ENCODE peak calls at places on chromosomes 12 and 14, in eight cellular contexts. K is GM23338; N is stimulated activated CD4-positive, alpha-beta T cell treated with anti-CD3 and anti-CD28 coated beads, Interleukin-12 subunit alpha, Interleukin-12 subunit beta, amount 100 ng/mL, for 4 hours; H is activated CD4-positive, CD25-positive, alpha-beta regulatory T cell; A is HTR-8/SVneo; J is ACHN; M is CD8-positive, alpha-beta memory T cell; P is C1 segment of cervical spinal cord. U is an unnamed sample.

GRCh38 chr14:97380539-97380941 is 583.4 kb downstream of the VRK1 start:
- DNase-seq in J (no peak), N (peak), A (no peak), P (no peak), H (no peak), K (no peak), M (no peak), U (no peak)

GRCh38 chr12:46179693-46180452 is 89.0 kb downstream of the SLC38A1 start:
- DNase-seq in N (no peak), K (no peak), J (no peak), P (no peak), M (no peak), A (no peak), H (no peak), U (no peak)

GRCh38 chr12:51326762-51327439 is 2.9 kb upstream of the BIN2 start:
- DNase-seq in K (no peak), H (no peak), N (no peak), P (peak), A (no peak), M (no peak), J (no peak), U (peak)

GRCh38 chr14:59281613-59282012 is 93.1 kb downstream of the DAAM1 start:
- DNase-seq in K (no peak), M (no peak), P (no peak), N (no peak), H (no peak), J (no peak), A (peak), U (peak)

GRCh38 chr12:74780458-74781241 is 243.0 kb downstream of the ATXN7L3B start:
- DNase-seq in M (no peak), K (no peak), P (no peak), N (no peak), H (no peak), A (peak), J (no peak), U (no peak)

GRCh38 chr12:14773685-14774073 is 29.6 kb downstream of the WBP11 start:
- DNase-seq in M (peak), P (no peak), H (peak), K (peak), A (no peak), J (no peak), N (no peak), U (no peak)

GRCh38 chr12:103728323-103728722 is 112.7 kb downstream of the NT5DC3 start:
- DNase-seq in J (no peak), N (no peak), K (no peak), H (no peak), A (no peak), M (no peak), P (no peak), U (no peak)

GRCh38 chr12:119202121-119202527 is 23.4 kb downstream of the HSPB8 start:
- DNase-seq in A (no peak), J (no peak), H (no peak), N (no peak), P (no peak), M (no peak), K (peak), U (no peak)

GRCh38 chr12:66297080-66297479 is 5.2 kb upstream of the HELB start:
- DNase-seq in K (no peak), M (no peak), J (no peak), H (no peak), A (no peak), P (no peak), N (no peak), U (no peak)

GRCh38 chr14:102390486-102390885 is 27.7 kb downstream of the TECPR2 start:
- DNase-seq in A (no peak), J (no peak), M (no peak), H (no peak), P (no peak), K (no peak), N (no peak), U (no peak)

GRCh38 chr14:66087231-66087630 is 398.9 kb upstream of the CCDC196 start:
- DNase-seq in M (no peak), H (no peak), A (no peak), P (no peak), K (no peak), N (no peak), J (no peak), U (no peak)

GRCh38 chr12:52074656-52075408 is 4.7 kb upstream of the SMIM41 start:
- DNase-seq in J (no peak), A (no peak), H (no peak), M (no peak), N (no peak), P (no peak), K (no peak), U (no peak)

GRCh38 chr12:83145325-83145724 is 458.6 kb downstream of the TMTC2 start:
- DNase-seq in P (no peak), N (no peak), A (no peak), H (no peak), M (no peak), K (no peak), J (no peak), U (no peak)

GRCh38 chr12:124696689-124697476 is 129.5 kb upstream of the NCOR2 start:
- DNase-seq in M (no peak), P (no peak), A (no peak), N (no peak), H (no peak), J (no peak), K (no peak), U (no peak)

GRCh38 chr12:80778005-80778541 is 61.4 kb downstream of the MYF5 start:
- DNase-seq in N (peak), A (peak), M (no peak), K (no peak), H (no peak), P (peak), J (peak), U (peak)

GRCh38 chr14:71212683-71213107 is 305.4 kb downstream of the PCNX1 start:
- DNase-seq in P (no peak), K (no peak), N (no peak), J (no peak), A (no peak), M (no peak), H (no peak), U (no peak)

GRCh38 chr14:92563359-92563758 is 49.8 kb downstream of the RIN3 start:
- DNase-seq in N (no peak), H (no peak), J (no peak), A (no peak), P (no peak), M (no peak), K (no peak), U (no peak)

GRCh38 chr12:124477109-124477915 is 90.1 kb downstream of the NCOR2 start:
- DNase-seq in A (no peak), K (no peak), H (no peak), N (no peak), J (peak), P (no peak), M (no peak), U (no peak)

GRCh38 chr12:70576341-70577282 is 60.6 kb downstream of the PTPRB start:
- DNase-seq in P (no peak), A (peak), K (peak), J (peak), M (no peak), N (no peak), H (no peak), U (peak)

GRCh38 chr14:78327426-78328210 is 157.4 kb downstream of the NRXN3 start:
- DNase-seq in N (no peak), J (no peak), K (peak), M (no peak), H (no peak), P (no peak), A (no peak), U (no peak)